ENCODE peak calls at places on chromosomes 2 and 18, in six cellular contexts. One of them, this sample, is unnamed.

GRCh38 chr18:79772108-79772864 is 25.5 kb upstream of the KCNG2 start:
- DNase-seq in WTC11: peak
- DNase-seq in cardiac fibroblast: no peak
- DNase-seq in epithelial cell of proximal tubule: no peak
- DNase-seq in glutamatergic neuron: no peak
- DNase-seq in pancreas: no peak
- DNase-seq in this sample: no peak

GRCh38 chr2:235614176-235614860 is 120.5 kb downstream of the AGAP1 start:
- DNase-seq in WTC11: no peak
- DNase-seq in cardiac fibroblast: no peak
- DNase-seq in epithelial cell of proximal tubule: no peak
- DNase-seq in glutamatergic neuron: peak
- DNase-seq in pancreas: no peak
- DNase-seq in this sample: no peak

GRCh38 chr2:54497738-54498680 is 41.9 kb downstream of the SPTBN1 start:
- DNase-seq in WTC11: peak
- DNase-seq in cardiac fibroblast: peak
- DNase-seq in epithelial cell of proximal tubule: no peak
- DNase-seq in glutamatergic neuron: no peak
- DNase-seq in pancreas: peak
- DNase-seq in this sample: no peak

GRCh38 chr2:214096200-214096599 is 314.7 kb upstream of the VWC2L start:
- DNase-seq in WTC11: no peak
- DNase-seq in cardiac fibroblast: no peak
- DNase-seq in epithelial cell of proximal tubule: no peak
- DNase-seq in glutamatergic neuron: no peak
- DNase-seq in pancreas: no peak
- DNase-seq in this sample: no peak

GRCh38 chr18:50410008-50410407 is 35.2 kb downstream of the SKA1 start:
- DNase-seq in WTC11: peak
- DNase-seq in cardiac fibroblast: no peak
- DNase-seq in epithelial cell of proximal tubule: no peak
- DNase-seq in glutamatergic neuron: peak
- DNase-seq in pancreas: no peak
- DNase-seq in this sample: no peak

GRCh38 chr18:471701-472100 is 28.8 kb downstream of the COLEC12 start:
- DNase-seq in WTC11: no peak
- DNase-seq in cardiac fibroblast: peak
- DNase-seq in epithelial cell of proximal tubule: no peak
- DNase-seq in glutamatergic neuron: no peak
- DNase-seq in pancreas: no peak
- DNase-seq in this sample: no peak

GRCh38 chr18:61589053-61589723 is 256.0 kb downstream of the CDH20 start:
- DNase-seq in WTC11: no peak
- DNase-seq in cardiac fibroblast: no peak
- DNase-seq in epithelial cell of proximal tubule: no peak
- DNase-seq in glutamatergic neuron: no peak
- DNase-seq in pancreas: no peak
- DNase-seq in this sample: no peak

GRCh38 chr2:136175868-136176267 is 57.9 kb upstream of the CXCR4 start:
- DNase-seq in WTC11: no peak
- DNase-seq in cardiac fibroblast: no peak
- DNase-seq in epithelial cell of proximal tubule: no peak
- DNase-seq in glutamatergic neuron: no peak
- DNase-seq in pancreas: no peak
- DNase-seq in this sample: no peak

GRCh38 chr2:181239400-181239799 is 217.8 kb upstream of the ITGA4 start:
- DNase-seq in WTC11: peak
- DNase-seq in cardiac fibroblast: peak
- DNase-seq in epithelial cell of proximal tubule: no peak
- DNase-seq in glutamatergic neuron: no peak
- DNase-seq in pancreas: no peak
- DNase-seq in this sample: no peak
- TF ChIP-seq CTCF in WTC11: no peak
- TF ChIP-seq CTCF in cardiac fibroblast: no peak
- TF ChIP-seq CTCF in epithelial cell of proximal tubule: peak
- TF ChIP-seq CTCF in glutamatergic neuron: peak
- TF ChIP-seq CTCF in pancreas: no peak
- TF ChIP-seq CTCF in this sample: no peak

DNA sequence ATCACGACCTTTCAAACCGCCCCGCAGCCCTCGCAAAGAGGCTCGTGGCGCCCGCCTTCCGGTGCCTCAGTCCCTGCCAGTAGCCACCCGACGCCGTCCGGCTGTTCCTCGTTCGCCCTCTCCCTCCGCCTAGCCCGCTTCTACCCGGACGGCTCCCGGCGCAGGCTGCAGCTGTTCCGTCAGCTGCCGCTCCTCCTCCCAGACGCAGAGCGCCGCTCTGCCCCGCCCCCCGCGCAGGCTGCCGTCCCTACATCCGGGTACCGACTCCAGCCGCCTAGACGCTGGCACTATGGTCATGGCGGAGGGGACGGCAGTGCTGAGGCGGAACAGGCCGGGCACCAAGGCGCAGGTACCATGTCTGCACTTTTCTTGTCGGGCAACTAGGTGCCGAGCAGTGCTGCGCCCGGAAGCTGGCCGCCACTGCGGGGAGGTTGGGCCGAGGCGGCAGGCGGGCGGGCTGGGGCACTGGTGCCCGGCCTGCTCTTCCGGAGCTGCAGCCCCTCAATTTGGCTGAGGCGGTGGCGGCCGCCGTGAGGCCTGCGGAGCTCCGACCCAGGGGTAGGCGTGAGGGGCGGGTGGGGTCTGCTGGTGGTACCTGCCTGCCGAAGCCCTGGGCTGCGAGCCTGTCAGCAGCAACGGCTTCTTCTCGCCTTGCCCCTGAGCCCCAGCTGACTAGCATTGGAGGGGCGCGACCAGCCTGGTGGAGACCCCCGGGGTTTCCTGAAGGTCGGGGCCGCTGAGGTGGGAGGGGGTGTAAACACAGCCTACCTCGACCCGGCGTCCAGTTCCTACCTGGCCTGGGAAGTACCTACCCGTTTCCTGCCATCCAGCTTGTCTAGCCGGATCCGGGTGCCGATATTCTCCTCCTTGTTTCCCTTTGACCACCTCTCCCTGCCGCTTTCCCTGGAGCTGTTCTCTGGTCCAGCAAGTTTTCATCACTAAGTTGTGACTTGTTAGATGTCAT is at the start of gene MOB4:
- DNase-seq in WTC11: peak
- DNase-seq in cardiac fibroblast: peak
- DNase-seq in epithelial cell of proximal tubule: no peak
- DNase-seq in glutamatergic neuron: peak
- DNase-seq in pancreas: peak
- DNase-seq in this sample: peak
- TF ChIP-seq CTCF in WTC11: no peak
- TF ChIP-seq CTCF in cardiac fibroblast: no peak
- TF ChIP-seq CTCF in epithelial cell of proximal tubule: no peak
- TF ChIP-seq CTCF in glutamatergic neuron: no peak
- TF ChIP-seq CTCF in pancreas: no peak
- TF ChIP-seq CTCF in this sample: no peak

DNA sequence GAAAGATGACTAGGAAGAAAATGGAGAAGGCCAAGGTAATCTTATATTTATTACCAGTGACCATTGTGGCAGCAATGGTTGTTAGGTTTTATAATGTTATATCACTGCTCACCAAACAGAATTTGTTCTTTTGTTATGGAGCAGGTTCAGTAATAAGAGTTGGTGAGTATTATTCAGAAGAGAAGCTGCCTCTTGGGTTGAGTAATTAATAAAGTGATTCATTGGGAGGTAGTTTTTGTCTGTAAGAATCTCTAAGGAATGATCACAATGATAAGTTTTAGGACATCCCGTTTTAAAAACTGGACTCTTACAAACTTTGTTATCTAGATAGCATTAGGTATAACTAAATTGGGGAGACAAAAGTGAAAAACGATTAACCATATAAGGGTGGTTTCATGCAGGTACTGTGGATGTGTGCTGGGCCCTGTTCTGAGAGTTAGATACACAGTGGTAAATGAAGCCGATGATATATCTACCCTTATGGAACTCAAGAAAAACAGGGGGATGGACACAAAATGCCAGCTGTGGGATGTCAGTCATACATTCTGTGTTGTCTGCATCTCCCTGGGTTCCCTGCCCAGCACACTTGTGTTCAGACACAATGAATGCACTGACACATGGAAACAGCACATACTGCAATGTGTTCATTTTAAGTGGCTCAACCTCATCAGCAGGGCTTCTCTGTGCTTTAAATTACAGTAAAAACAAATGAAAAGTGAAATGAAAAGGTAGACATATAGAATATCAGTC is 7.5 kb downstream of the MAP4K4 start:
- DNase-seq in WTC11: no peak
- DNase-seq in cardiac fibroblast: peak
- DNase-seq in epithelial cell of proximal tubule: no peak
- DNase-seq in glutamatergic neuron: no peak
- DNase-seq in pancreas: no peak
- DNase-seq in this sample: no peak
- TF ChIP-seq CTCF in WTC11: no peak
- TF ChIP-seq CTCF in cardiac fibroblast: no peak
- TF ChIP-seq CTCF in epithelial cell of proximal tubule: no peak
- TF ChIP-seq CTCF in glutamatergic neuron: no peak
- TF ChIP-seq CTCF in pancreas: no peak
- TF ChIP-seq CTCF in this sample: no peak

GRCh38 chr18:11309172-11309571 is 159.8 kb upstream of the PIEZO2 start:
- DNase-seq in WTC11: no peak
- DNase-seq in cardiac fibroblast: peak
- DNase-seq in epithelial cell of proximal tubule: no peak
- DNase-seq in glutamatergic neuron: no peak
- DNase-seq in pancreas: no peak
- DNase-seq in this sample: no peak

GRCh38 chr18:11304900-11305299 is 155.5 kb upstream of the PIEZO2 start:
- DNase-seq in WTC11: no peak
- DNase-seq in cardiac fibroblast: no peak
- DNase-seq in epithelial cell of proximal tubule: no peak
- DNase-seq in glutamatergic neuron: no peak
- DNase-seq in pancreas: no peak
- DNase-seq in this sample: no peak

GRCh38 chr18:11308499-11308898 is 159.1 kb upstream of the PIEZO2 start:
- DNase-seq in WTC11: no peak
- DNase-seq in cardiac fibroblast: peak
- DNase-seq in epithelial cell of proximal tubule: no peak
- DNase-seq in glutamatergic neuron: no peak
- DNase-seq in pancreas: no peak
- DNase-seq in this sample: no peak

GRCh38 chr18:11307716-11308115 is 158.3 kb upstream of the PIEZO2 start:
- DNase-seq in WTC11: no peak
- DNase-seq in cardiac fibroblast: no peak
- DNase-seq in epithelial cell of proximal tubule: no peak
- DNase-seq in glutamatergic neuron: no peak
- DNase-seq in pancreas: no peak
- DNase-seq in this sample: no peak

GRCh38 chr18:11305507-11305906 is 156.1 kb upstream of the PIEZO2 start:
- DNase-seq in WTC11: no peak
- DNase-seq in cardiac fibroblast: no peak
- DNase-seq in epithelial cell of proximal tubule: no peak
- DNase-seq in glutamatergic neuron: no peak
- DNase-seq in pancreas: no peak
- DNase-seq in this sample: no peak
- TF ChIP-seq CTCF in WTC11: no peak
- TF ChIP-seq CTCF in cardiac fibroblast: no peak
- TF ChIP-seq CTCF in epithelial cell of proximal tubule: no peak
- TF ChIP-seq CTCF in glutamatergic neuron: no peak
- TF ChIP-seq CTCF in pancreas: no peak
- TF ChIP-seq CTCF in this sample: no peak

GRCh38 chr2:46958431-46959017 is 42.9 kb upstream of the MCFD2 start:
- DNase-seq in WTC11: no peak
- DNase-seq in cardiac fibroblast: no peak
- DNase-seq in epithelial cell of proximal tubule: no peak
- DNase-seq in glutamatergic neuron: no peak
- DNase-seq in pancreas: no peak
- DNase-seq in this sample: no peak

GRCh38 chr2:46963210-46963609 is 47.6 kb upstream of the MCFD2 start:
- DNase-seq in WTC11: no peak
- DNase-seq in cardiac fibroblast: no peak
- DNase-seq in epithelial cell of proximal tubule: no peak
- DNase-seq in glutamatergic neuron: no peak
- DNase-seq in pancreas: no peak
- DNase-seq in this sample: no peak

GRCh38 chr2:46962751-46963150 is 47.1 kb upstream of the MCFD2 start:
- DNase-seq in WTC11: no peak
- DNase-seq in cardiac fibroblast: no peak
- DNase-seq in epithelial cell of proximal tubule: no peak
- DNase-seq in glutamatergic neuron: no peak
- DNase-seq in pancreas: no peak
- DNase-seq in this sample: no peak

GRCh38 chr2:46963961-46964673 is 48.5 kb upstream of the MCFD2 start:
- DNase-seq in WTC11: no peak
- DNase-seq in cardiac fibroblast: peak
- DNase-seq in epithelial cell of proximal tubule: no peak
- DNase-seq in glutamatergic neuron: no peak
- DNase-seq in pancreas: no peak
- DNase-seq in this sample: no peak

GRCh38 chr2:46960618-46961017 is 45.0 kb upstream of the MCFD2 start:
- DNase-seq in WTC11: no peak
- DNase-seq in cardiac fibroblast: no peak
- DNase-seq in epithelial cell of proximal tubule: no peak
- DNase-seq in glutamatergic neuron: no peak
- DNase-seq in pancreas: no peak
- DNase-seq in this sample: no peak
- TF ChIP-seq CTCF in WTC11: no peak
- TF ChIP-seq CTCF in cardiac fibroblast: no peak
- TF ChIP-seq CTCF in epithelial cell of proximal tubule: no peak
- TF ChIP-seq CTCF in glutamatergic neuron: no peak
- TF ChIP-seq CTCF in pancreas: no peak
- TF ChIP-seq CTCF in this sample: no peak

GRCh38 chr18:30057398-30057797 is 985.1 kb downstream of the DSC3 start:
- DNase-seq in WTC11: no peak
- DNase-seq in cardiac fibroblast: no peak
- DNase-seq in epithelial cell of proximal tubule: no peak
- DNase-seq in glutamatergic neuron: no peak
- DNase-seq in pancreas: no peak
- DNase-seq in this sample: no peak
- TF ChIP-seq CTCF in WTC11: no peak
- TF ChIP-seq CTCF in cardiac fibroblast: no peak
- TF ChIP-seq CTCF in epithelial cell of proximal tubule: no peak
- TF ChIP-seq CTCF in glutamatergic neuron: no peak
- TF ChIP-seq CTCF in pancreas: no peak
- TF ChIP-seq CTCF in this sample: no peak

DNA sequence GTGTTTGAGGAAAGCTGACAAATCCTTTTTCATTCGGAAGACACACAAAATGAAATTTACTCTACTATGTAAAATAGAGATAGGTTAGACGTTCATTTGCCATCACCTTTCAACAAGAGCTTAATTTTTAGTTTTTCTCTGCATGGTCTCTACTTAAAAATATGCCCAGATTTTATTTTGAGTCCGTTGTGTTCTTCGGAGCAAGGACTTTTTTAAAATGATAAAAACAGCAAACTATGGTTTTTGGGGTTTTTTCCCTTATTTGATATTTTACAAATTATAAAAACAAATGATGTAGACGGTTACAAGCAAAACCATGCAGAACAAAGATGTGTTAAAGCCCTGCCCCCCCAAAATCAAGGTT is 53.3 kb upstream of the RBM44 start:
- DNase-seq in WTC11: no peak
- DNase-seq in cardiac fibroblast: no peak
- DNase-seq in epithelial cell of proximal tubule: no peak
- DNase-seq in glutamatergic neuron: no peak
- DNase-seq in pancreas: no peak
- DNase-seq in this sample: no peak
- TF ChIP-seq CTCF in WTC11: no peak
- TF ChIP-seq CTCF in cardiac fibroblast: no peak
- TF ChIP-seq CTCF in epithelial cell of proximal tubule: no peak
- TF ChIP-seq CTCF in glutamatergic neuron: no peak
- TF ChIP-seq CTCF in pancreas: no peak
- TF ChIP-seq CTCF in this sample: no peak

GRCh38 chr2:88350641-88351601 is 101.6 kb downstream of the FOXI3 start:
- DNase-seq in WTC11: peak
- DNase-seq in cardiac fibroblast: peak
- DNase-seq in epithelial cell of proximal tubule: no peak
- DNase-seq in glutamatergic neuron: peak
- DNase-seq in pancreas: peak
- DNase-seq in this sample: peak
- TF ChIP-seq CTCF in WTC11: peak
- TF ChIP-seq CTCF in cardiac fibroblast: peak
- TF ChIP-seq CTCF in epithelial cell of proximal tubule: peak
- TF ChIP-seq CTCF in glutamatergic neuron: peak
- TF ChIP-seq CTCF in pancreas: peak
- TF ChIP-seq CTCF in this sample: peak